ENCODE peak calls at places on chromosomes 1 and 21, in eight cellular contexts. One of them, this sample, is unnamed.

GRCh38 chr1:161725888-161726630 is 4.7 kb downstream of the FCRLB start:
- DNase-seq in Peyer's patch: peak; percentile 69
- DNase-seq in tibial nerve: peak; percentile 25
- DNase-seq in psoas muscle: peak; percentile 39
- DNase-seq in A549: peak; percentile 60
- DNase-seq in adrenal gland: peak; percentile 55
- DNase-seq in uterus: peak; percentile 44
- DNase-seq in transverse colon: peak; percentile 40
- DNase-seq in this sample: peak; percentile 49

GRCh38 chr1:11617314-11617713 is 36.9 kb downstream of the FBXO2 start:
- DNase-seq in transverse colon: no peak
- DNase-seq in adrenal gland: no peak
- DNase-seq in tibial nerve: no peak
- DNase-seq in uterus: no peak
- DNase-seq in psoas muscle: no peak
- DNase-seq in A549: peak; percentile 14
- DNase-seq in Peyer's patch: no peak
- DNase-seq in this sample: no peak

GRCh38 chr1:70864302-70864701 is 183.3 kb downstream of the PTGER3 start:
- DNase-seq in tibial nerve: no peak
- DNase-seq in psoas muscle: no peak
- DNase-seq in Peyer's patch: no peak
- DNase-seq in A549: no peak
- DNase-seq in transverse colon: no peak
- DNase-seq in adrenal gland: no peak
- DNase-seq in uterus: no peak
- DNase-seq in this sample: no peak

GRCh38 chr1:200082329-200082728 is 54.8 kb downstream of the NR5A2 start:
- DNase-seq in uterus: no peak
- DNase-seq in A549: no peak
- DNase-seq in tibial nerve: no peak
- DNase-seq in psoas muscle: no peak
- DNase-seq in transverse colon: no peak
- DNase-seq in adrenal gland: no peak
- DNase-seq in Peyer's patch: no peak
- DNase-seq in this sample: no peak

GRCh38 chr21:15826147-15826780 is 96.5 kb downstream of the USP25 start:
- DNase-seq in Peyer's patch: peak; percentile 62
- DNase-seq in adrenal gland: no peak
- DNase-seq in uterus: peak; percentile 19
- DNase-seq in tibial nerve: no peak
- DNase-seq in transverse colon: peak; percentile 26
- DNase-seq in A549: peak; percentile 21
- DNase-seq in psoas muscle: no peak
- DNase-seq in this sample: peak; percentile 16

GRCh38 chr1:202029171-202029665 is 18.8 kb downstream of the ELF3 start:
- DNase-seq in adrenal gland: no peak
- DNase-seq in tibial nerve: no peak
- DNase-seq in A549: peak; percentile 75
- DNase-seq in transverse colon: no peak
- DNase-seq in uterus: no peak
- DNase-seq in Peyer's patch: no peak
- DNase-seq in psoas muscle: no peak
- DNase-seq in this sample: no peak

GRCh38 chr1:61852693-61853060 is 110.4 kb downstream of the PATJ start:
- DNase-seq in tibial nerve: no peak
- DNase-seq in adrenal gland: no peak
- DNase-seq in psoas muscle: no peak
- DNase-seq in uterus: no peak
- DNase-seq in A549: no peak
- DNase-seq in transverse colon: no peak
- DNase-seq in Peyer's patch: no peak
- DNase-seq in this sample: no peak

GRCh38 chr1:156577512-156577911 is 2.0 kb upstream of the TTC24 start:
- DNase-seq in uterus: no peak
- DNase-seq in A549: no peak
- DNase-seq in psoas muscle: no peak
- DNase-seq in adrenal gland: no peak
- DNase-seq in Peyer's patch: no peak
- DNase-seq in transverse colon: no peak
- DNase-seq in tibial nerve: no peak
- DNase-seq in this sample: no peak

GRCh38 chr1:23779826-23780371 is 1.7 kb downstream of the PITHD1 start:
- DNase-seq in psoas muscle: no peak
- DNase-seq in tibial nerve: no peak
- DNase-seq in transverse colon: no peak
- DNase-seq in adrenal gland: no peak
- DNase-seq in Peyer's patch: no peak
- DNase-seq in A549: no peak
- DNase-seq in uterus: no peak
- DNase-seq in this sample: no peak

GRCh38 chr1:2525524-2525895 is 886 bp downstream of the PANK4 start:
- DNase-seq in uterus: no peak
- DNase-seq in Peyer's patch: no peak
- DNase-seq in A549: no peak
- DNase-seq in psoas muscle: no peak
- DNase-seq in transverse colon: no peak
- DNase-seq in tibial nerve: no peak
- DNase-seq in adrenal gland: no peak
- DNase-seq in this sample: no peak

GRCh38 chr1:7341145-7341900 is 429.8 kb upstream of the VAMP3 start:
- DNase-seq in Peyer's patch: peak; percentile 55
- DNase-seq in psoas muscle: no peak
- DNase-seq in transverse colon: peak; percentile 19
- DNase-seq in uterus: no peak
- DNase-seq in tibial nerve: no peak
- DNase-seq in adrenal gland: peak; percentile 64
- DNase-seq in A549: no peak
- DNase-seq in this sample: peak; percentile 21

GRCh38 chr1:119895102-119895501 is 1.2 kb downstream of the ADAM30 start:
- DNase-seq in uterus: no peak
- DNase-seq in A549: no peak
- DNase-seq in tibial nerve: no peak
- DNase-seq in Peyer's patch: no peak
- DNase-seq in psoas muscle: no peak
- DNase-seq in adrenal gland: no peak
- DNase-seq in transverse colon: no peak
- DNase-seq in this sample: no peak

GRCh38 chr1:198929961-198930599 is 291.2 kb downstream of the PTPRC start:
- DNase-seq in psoas muscle: no peak
- DNase-seq in tibial nerve: no peak
- DNase-seq in transverse colon: no peak
- DNase-seq in A549: no peak
- DNase-seq in Peyer's patch: no peak
- DNase-seq in adrenal gland: no peak
- DNase-seq in uterus: no peak
- DNase-seq in this sample: no peak

GRCh38 chr1:50929376-50929958 is 30.6 kb downstream of the FAF1 start:
- DNase-seq in Peyer's patch: no peak
- DNase-seq in uterus: no peak
- DNase-seq in tibial nerve: no peak
- DNase-seq in psoas muscle: no peak
- DNase-seq in transverse colon: no peak
- DNase-seq in adrenal gland: no peak
- DNase-seq in A549: peak; percentile 5
- DNase-seq in this sample: no peak

GRCh38 chr1:209823143-209824041 is 4.4 kb upstream of the UTP25 start:
- DNase-seq in A549: peak; percentile 42
- DNase-seq in tibial nerve: no peak
- DNase-seq in adrenal gland: no peak
- DNase-seq in uterus: no peak
- DNase-seq in psoas muscle: no peak
- DNase-seq in Peyer's patch: no peak
- DNase-seq in transverse colon: no peak
- DNase-seq in this sample: no peak

GRCh38 chr1:117851687-117852086 is 77.7 kb downstream of the GDAP2 start:
- DNase-seq in adrenal gland: no peak
- DNase-seq in psoas muscle: no peak
- DNase-seq in uterus: no peak
- DNase-seq in tibial nerve: no peak
- DNase-seq in A549: no peak
- DNase-seq in Peyer's patch: no peak
- DNase-seq in transverse colon: no peak
- DNase-seq in this sample: no peak

GRCh38 chr21:42233067-42233981 is 14.4 kb downstream of the ABCG1 start:
- DNase-seq in A549: no peak
- DNase-seq in psoas muscle: peak; percentile 89
- DNase-seq in tibial nerve: peak; percentile 74
- DNase-seq in transverse colon: peak; percentile 77
- DNase-seq in uterus: peak; percentile 72
- DNase-seq in Peyer's patch: peak; percentile 89
- DNase-seq in adrenal gland: peak; percentile 91
- DNase-seq in this sample: peak; percentile 75

GRCh38 chr1:12552111-12552888 is 65.7 kb downstream of the DHRS3 start:
- DNase-seq in Peyer's patch: no peak
- DNase-seq in adrenal gland: no peak
- DNase-seq in psoas muscle: no peak
- DNase-seq in tibial nerve: no peak
- DNase-seq in transverse colon: no peak
- DNase-seq in uterus: no peak
- DNase-seq in A549: no peak
- DNase-seq in this sample: no peak

GRCh38 chr1:18284750-18285532 is 177.3 kb downstream of the IGSF21 start:
- DNase-seq in transverse colon: no peak
- DNase-seq in tibial nerve: no peak
- DNase-seq in adrenal gland: no peak
- DNase-seq in Peyer's patch: no peak
- DNase-seq in A549: no peak
- DNase-seq in psoas muscle: no peak
- DNase-seq in uterus: no peak
- DNase-seq in this sample: no peak

GRCh38 chr1:116167625-116168276 is 56.6 kb downstream of the MAB21L3 start:
- DNase-seq in Peyer's patch: no peak
- DNase-seq in uterus: no peak
- DNase-seq in A549: no peak
- DNase-seq in transverse colon: peak; percentile 30
- DNase-seq in adrenal gland: no peak
- DNase-seq in tibial nerve: no peak
- DNase-seq in psoas muscle: no peak
- DNase-seq in this sample: no peak

GRCh38 chr1:163361123-163361934 is 39.6 kb downstream of the NUF2 start:
- DNase-seq in adrenal gland: no peak
- DNase-seq in psoas muscle: no peak
- DNase-seq in A549: peak; percentile 5
- DNase-seq in uterus: no peak
- DNase-seq in Peyer's patch: peak; percentile 46
- DNase-seq in transverse colon: no peak
- DNase-seq in tibial nerve: no peak
- DNase-seq in this sample: no peak

GRCh38 chr1:113981962-113982931 is 3.0 kb downstream of the OLFML3 start:
- DNase-seq in transverse colon: peak; percentile 53
- DNase-seq in uterus: peak; percentile 85
- DNase-seq in psoas muscle: peak; percentile 79
- DNase-seq in tibial nerve: peak; percentile 72
- DNase-seq in Peyer's patch: peak; percentile 65
- DNase-seq in adrenal gland: peak; percentile 76
- DNase-seq in A549: no peak
- DNase-seq in this sample: peak; percentile 38

DNA sequence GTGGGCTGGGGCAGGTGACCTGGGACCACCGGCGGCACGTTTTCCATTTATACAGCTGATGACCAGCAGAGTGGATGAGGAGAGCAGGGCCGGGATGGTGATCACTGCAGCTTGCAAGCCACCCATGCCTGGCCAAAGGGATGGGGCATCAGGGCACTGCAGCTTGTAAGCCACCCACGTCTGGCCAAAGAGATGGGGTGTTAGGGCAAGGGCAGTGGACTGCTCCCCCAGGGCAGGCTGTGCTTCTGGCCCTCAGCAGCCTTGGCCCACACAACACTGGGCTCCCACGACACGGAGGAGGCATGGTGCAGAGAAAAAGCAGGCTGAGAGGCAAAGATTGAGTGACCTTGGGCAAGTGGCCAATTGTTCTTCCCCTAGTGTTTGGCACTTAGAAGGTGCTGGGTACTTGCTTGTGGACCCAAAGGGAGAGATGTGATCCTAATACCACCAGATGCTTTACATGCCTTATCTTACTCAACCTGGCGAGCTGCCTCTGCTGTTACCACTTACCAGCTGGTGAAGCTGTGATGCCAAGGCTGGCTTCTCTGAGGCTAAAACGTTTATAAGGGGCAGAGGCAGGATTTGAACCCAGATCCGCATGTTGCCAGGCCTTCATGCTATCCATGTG is 48.3 kb downstream of the TRIM62 start:
- DNase-seq in Peyer's patch: no peak
- DNase-seq in uterus: no peak
- DNase-seq in adrenal gland: peak; percentile 55
- DNase-seq in A549: no peak
- DNase-seq in tibial nerve: no peak
- DNase-seq in transverse colon: no peak
- DNase-seq in psoas muscle: no peak
- DNase-seq in this sample: no peak
- H3K9me3 ChIP-seq in Peyer's patch: no peaks in the 10 kb centered on the region
- H3K9me3 ChIP-seq in uterus: no peaks in the 10 kb centered on the region
- H3K9me3 ChIP-seq in adrenal gland: no peaks in the 10 kb centered on the region
- H3K9me3 ChIP-seq in A549: no peaks in the 10 kb centered on the region
- H3K9me3 ChIP-seq in tibial nerve: no peaks in the 10 kb centered on the region
- H3K9me3 ChIP-seq in transverse colon: no peaks in the 10 kb centered on the region
- H3K9me3 ChIP-seq in psoas muscle: no peaks in the 10 kb centered on the region
- H3K9me3 ChIP-seq in this sample: no peaks in the 10 kb centered on the region

GRCh38 chr1:233518344-233518743 is 95.6 kb upstream of the KCNK1 start:
- DNase-seq in tibial nerve: no peak
- DNase-seq in psoas muscle: no peak
- DNase-seq in A549: peak; percentile 33
- DNase-seq in transverse colon: peak; percentile 22
- DNase-seq in adrenal gland: peak; percentile 59
- DNase-seq in uterus: no peak
- DNase-seq in Peyer's patch: no peak
- DNase-seq in this sample: no peak
- TF ChIP-seq CTCF in tibial nerve: no peak
- TF ChIP-seq CTCF in psoas muscle: no peak
- TF ChIP-seq CTCF in A549: peak; percentile 46
- TF ChIP-seq CTCF in transverse colon: peak; percentile 35
- TF ChIP-seq CTCF in adrenal gland: peak; percentile 53
- TF ChIP-seq CTCF in uterus: no peak
- TF ChIP-seq CTCF in Peyer's patch: peak; percentile 43
- TF ChIP-seq CTCF in this sample: peak; percentile 51

DNA sequence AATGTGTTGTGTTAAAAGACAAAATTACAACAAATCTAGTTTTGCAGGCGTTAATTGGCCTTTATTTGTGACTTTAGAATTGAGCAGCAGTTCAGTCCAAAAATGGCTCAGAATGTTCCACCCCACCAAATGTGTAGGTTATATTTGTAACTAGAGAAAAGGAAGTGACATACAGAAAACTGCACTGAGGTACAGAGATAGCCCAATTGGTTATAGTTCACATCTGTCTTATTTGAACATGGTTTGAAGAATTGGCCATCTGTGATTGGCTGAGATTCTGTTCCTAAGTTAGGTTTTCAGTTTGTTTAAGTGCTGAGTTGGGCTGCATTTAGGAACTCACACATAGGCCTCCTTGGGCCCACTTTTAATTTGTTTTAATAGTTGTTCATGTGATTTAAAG is 12.0 kb upstream of the FMO2 start:
- DNase-seq in transverse colon: no peak
- DNase-seq in psoas muscle: no peak
- DNase-seq in A549: no peak
- DNase-seq in Peyer's patch: no peak
- DNase-seq in adrenal gland: no peak
- DNase-seq in uterus: no peak
- DNase-seq in tibial nerve: no peak
- DNase-seq in this sample: no peak
- H3K4me3 ChIP-seq in transverse colon: no peak overlapping the region
- H3K4me3 ChIP-seq in psoas muscle: no peak overlapping the region
- H3K4me3 ChIP-seq in A549: no peak overlapping the region
- H3K4me3 ChIP-seq in Peyer's patch: no peak overlapping the region
- H3K4me3 ChIP-seq in adrenal gland: no peak overlapping the region
- H3K4me3 ChIP-seq in uterus: no peak overlapping the region
- H3K4me3 ChIP-seq in tibial nerve: no peak overlapping the region
- H3K4me3 ChIP-seq in this sample: no peak overlapping the region

GRCh38 chr21:23067672-23068071 is 2069.5 kb downstream of the NCAM2 start:
- DNase-seq in transverse colon: no peak
- DNase-seq in Peyer's patch: no peak
- DNase-seq in psoas muscle: no peak
- DNase-seq in uterus: no peak
- DNase-seq in tibial nerve: no peak
- DNase-seq in A549: no peak
- DNase-seq in adrenal gland: no peak
- DNase-seq in this sample: no peak
- H3K9me3 ChIP-seq in transverse colon: peaks cover 7% of the 10 kb centered on the region
- H3K9me3 ChIP-seq in Peyer's patch: no peaks in the 10 kb centered on the region
- H3K9me3 ChIP-seq in psoas muscle: no peaks in the 10 kb centered on the region
- H3K9me3 ChIP-seq in uterus: no peaks in the 10 kb centered on the region
- H3K9me3 ChIP-seq in tibial nerve: no peaks in the 10 kb centered on the region
- H3K9me3 ChIP-seq in A549: no peaks in the 10 kb centered on the region
- H3K9me3 ChIP-seq in adrenal gland: no peaks in the 10 kb centered on the region
- H3K9me3 ChIP-seq in this sample: peaks cover 14% of the 10 kb centered on the region

This sample was measured in heart right ventricle.